ENCODE peak calls at places on chromosomes 4 and X, in six cellular contexts. One of them, this sample, is unnamed.

GRCh38 chrX:136523770-136524169 is 8.2 kb upstream of the VGLL1 start:
- DNase-seq in activated T-cell treated with anti-CD3 and anti-CD28 coated beads for 1 hour: no peak
- DNase-seq in EH: no peak
- DNase-seq in T follicular helper cell: no peak
- DNase-seq in DMS79 treated with DMSO at 0.1 percent for 48 hours: no peak
- DNase-seq in GM04504: no peak
- DNase-seq in this sample: no peak

GRCh38 chrX:19593684-19594083 is 78.4 kb upstream of the MAP3K15 start:
- DNase-seq in activated T-cell treated with anti-CD3 and anti-CD28 coated beads for 1 hour: no peak
- DNase-seq in EH: peak; percentile 57
- DNase-seq in T follicular helper cell: peak; percentile 8
- DNase-seq in DMS79 treated with DMSO at 0.1 percent for 48 hours: no peak
- DNase-seq in GM04504: no peak
- DNase-seq in this sample: no peak

GRCh38 chrX:103343105-103343504 is 13.1 kb downstream of the TCEAL7 start:
- DNase-seq in activated T-cell treated with anti-CD3 and anti-CD28 coated beads for 1 hour: peak; percentile 32
- DNase-seq in EH: peak; percentile 52
- DNase-seq in T follicular helper cell: peak; percentile 16
- DNase-seq in DMS79 treated with DMSO at 0.1 percent for 48 hours: peak; percentile 23
- DNase-seq in GM04504: no peak
- DNase-seq in this sample: no peak

GRCh38 chrX:34859191-34859590 is 83.4 kb upstream of the FAM47B start:
- DNase-seq in activated T-cell treated with anti-CD3 and anti-CD28 coated beads for 1 hour: no peak
- DNase-seq in EH: no peak
- DNase-seq in T follicular helper cell: no peak
- DNase-seq in DMS79 treated with DMSO at 0.1 percent for 48 hours: no peak
- DNase-seq in GM04504: no peak
- DNase-seq in this sample: no peak

GRCh38 chrX:103656623-103657022 is 27.8 kb downstream of the TCEAL1 start:
- DNase-seq in activated T-cell treated with anti-CD3 and anti-CD28 coated beads for 1 hour: no peak
- DNase-seq in EH: peak; percentile 92
- DNase-seq in T follicular helper cell: no peak
- DNase-seq in DMS79 treated with DMSO at 0.1 percent for 48 hours: no peak
- DNase-seq in GM04504: peak; percentile 19
- DNase-seq in this sample: no peak

GRCh38 chr4:25169446-25169845 is 9.2 kb upstream of the SEPSECS start:
- DNase-seq in activated T-cell treated with anti-CD3 and anti-CD28 coated beads for 1 hour: no peak
- DNase-seq in EH: no peak
- DNase-seq in T follicular helper cell: no peak
- DNase-seq in DMS79 treated with DMSO at 0.1 percent for 48 hours: no peak
- DNase-seq in GM04504: no peak
- DNase-seq in this sample: no peak

GRCh38 chr4:113996599-113997177 is 17.2 kb upstream of the ARSJ start:
- DNase-seq in activated T-cell treated with anti-CD3 and anti-CD28 coated beads for 1 hour: no peak
- DNase-seq in EH: peak; percentile 52
- DNase-seq in T follicular helper cell: no peak
- DNase-seq in DMS79 treated with DMSO at 0.1 percent for 48 hours: no peak
- DNase-seq in GM04504: no peak
- DNase-seq in this sample: no peak

GRCh38 chr4:68406479-68406859 is 40.8 kb upstream of the TMPRSS11E start:
- DNase-seq in activated T-cell treated with anti-CD3 and anti-CD28 coated beads for 1 hour: no peak
- DNase-seq in EH: no peak
- DNase-seq in T follicular helper cell: no peak
- DNase-seq in DMS79 treated with DMSO at 0.1 percent for 48 hours: no peak
- DNase-seq in GM04504: no peak
- DNase-seq in this sample: no peak

GRCh38 chr4:141117935-141118334 is 15.3 kb downstream of the RNF150 start:
- DNase-seq in activated T-cell treated with anti-CD3 and anti-CD28 coated beads for 1 hour: no peak
- DNase-seq in EH: no peak
- DNase-seq in T follicular helper cell: no peak
- DNase-seq in DMS79 treated with DMSO at 0.1 percent for 48 hours: no peak
- DNase-seq in GM04504: no peak
- DNase-seq in this sample: no peak

GRCh38 chrX:154333837-154334271 is 38.3 kb downstream of the TKTL1 start:
- DNase-seq in activated T-cell treated with anti-CD3 and anti-CD28 coated beads for 1 hour: no peak
- DNase-seq in EH: no peak
- DNase-seq in T follicular helper cell: no peak
- DNase-seq in DMS79 treated with DMSO at 0.1 percent for 48 hours: no peak
- DNase-seq in GM04504: no peak
- DNase-seq in this sample: no peak

GRCh38 chr4:186105721-186106335 is 1.3 kb downstream of the FAM149A start:
- DNase-seq in activated T-cell treated with anti-CD3 and anti-CD28 coated beads for 1 hour: no peak
- DNase-seq in EH: no peak
- DNase-seq in T follicular helper cell: no peak
- DNase-seq in DMS79 treated with DMSO at 0.1 percent for 48 hours: peak; percentile 36
- DNase-seq in GM04504: no peak
- DNase-seq in this sample: no peak

GRCh38 chrX:109890910-109891502 is 111.9 kb upstream of the TMEM164 start:
- DNase-seq in activated T-cell treated with anti-CD3 and anti-CD28 coated beads for 1 hour: peak; percentile 3
- DNase-seq in EH: peak; percentile 56
- DNase-seq in T follicular helper cell: peak; percentile 29
- DNase-seq in DMS79 treated with DMSO at 0.1 percent for 48 hours: no peak
- DNase-seq in GM04504: no peak
- DNase-seq in this sample: no peak

GRCh38 chrX:7132335-7133035 is 15.0 kb upstream of the STS start:
- DNase-seq in activated T-cell treated with anti-CD3 and anti-CD28 coated beads for 1 hour: no peak
- DNase-seq in EH: peak; percentile 87
- DNase-seq in T follicular helper cell: no peak
- DNase-seq in DMS79 treated with DMSO at 0.1 percent for 48 hours: peak; percentile 24
- DNase-seq in GM04504: peak; percentile 59
- DNase-seq in this sample: no peak

GRCh38 chr4:162061214-162061613 is 102.6 kb downstream of the FSTL5 start:
- DNase-seq in activated T-cell treated with anti-CD3 and anti-CD28 coated beads for 1 hour: no peak
- DNase-seq in EH: no peak
- DNase-seq in T follicular helper cell: no peak
- DNase-seq in DMS79 treated with DMSO at 0.1 percent for 48 hours: no peak
- DNase-seq in GM04504: peak; percentile 1
- DNase-seq in this sample: no peak

GRCh38 chr4:186934841-186935443 is 211.3 kb upstream of the FAT1 start:
- DNase-seq in activated T-cell treated with anti-CD3 and anti-CD28 coated beads for 1 hour: no peak
- DNase-seq in EH: no peak
- DNase-seq in T follicular helper cell: no peak
- DNase-seq in DMS79 treated with DMSO at 0.1 percent for 48 hours: no peak
- DNase-seq in GM04504: no peak
- DNase-seq in this sample: no peak

GRCh38 chrX:69032601-69033000 is 132.7 kb downstream of the PJA1 start:
- DNase-seq in activated T-cell treated with anti-CD3 and anti-CD28 coated beads for 1 hour: no peak
- DNase-seq in EH: no peak
- DNase-seq in T follicular helper cell: no peak
- DNase-seq in DMS79 treated with DMSO at 0.1 percent for 48 hours: no peak
- DNase-seq in GM04504: no peak
- DNase-seq in this sample: no peak

GRCh38 chr4:61938250-61938846 is 738.2 kb downstream of the ADGRL3 start:
- DNase-seq in activated T-cell treated with anti-CD3 and anti-CD28 coated beads for 1 hour: no peak
- DNase-seq in EH: no peak
- DNase-seq in T follicular helper cell: no peak
- DNase-seq in DMS79 treated with DMSO at 0.1 percent for 48 hours: no peak
- DNase-seq in GM04504: no peak
- DNase-seq in this sample: no peak

GRCh38 chr4:5372198-5372597 is 320.9 kb downstream of the STK32B start:
- DNase-seq in activated T-cell treated with anti-CD3 and anti-CD28 coated beads for 1 hour: no peak
- DNase-seq in EH: no peak
- DNase-seq in T follicular helper cell: no peak
- DNase-seq in DMS79 treated with DMSO at 0.1 percent for 48 hours: no peak
- DNase-seq in GM04504: no peak
- DNase-seq in this sample: no peak

GRCh38 chr4:180615746-180616145 is 1627.5 kb upstream of the TENM3 start:
- DNase-seq in activated T-cell treated with anti-CD3 and anti-CD28 coated beads for 1 hour: no peak
- DNase-seq in EH: no peak
- DNase-seq in T follicular helper cell: no peak
- DNase-seq in DMS79 treated with DMSO at 0.1 percent for 48 hours: no peak
- DNase-seq in GM04504: no peak
- DNase-seq in this sample: no peak

GRCh38 chrX:323721-324628 is 5.4 kb upstream of the GTPBP6 start:
- DNase-seq in activated T-cell treated with anti-CD3 and anti-CD28 coated beads for 1 hour: no peak
- DNase-seq in EH: peak; percentile 39
- DNase-seq in T follicular helper cell: peak; percentile 42
- DNase-seq in DMS79 treated with DMSO at 0.1 percent for 48 hours: no peak
- DNase-seq in GM04504: no peak
- DNase-seq in this sample: peak; percentile 13